ENCODE peak calls at places on chromosomes 6 and 20, in six cellular contexts. S is mesenchymal stem cell, T is neuronal stem cell, H is IMR-90, N is H1, M is trophoblast cell. Z is an unnamed sample.

GRCh38 chr6:1473166-1473565 is 83.8 kb downstream of the FOXF2 start:
- DNase-seq in S (no peak), T (no peak), H (no peak), N (no peak), M (no peak), Z (no peak)

GRCh38 chr20:53643031-53643832 is 49.6 kb upstream of the ZNF217 start:
- DNase-seq in S (peak), T (no peak), H (peak), N (no peak), M (peak), Z (no peak)

GRCh38 chr20:36956674-36957073 is 5.2 kb upstream of the SAMHD1 start:
- DNase-seq in S (no peak), T (no peak), H (no peak), N (no peak), M (no peak), Z (no peak)

GRCh38 chr6:79421001-79421411 is 116.2 kb downstream of the LCA5 start:
- DNase-seq in S (peak), T (no peak), H (peak), N (no peak), M (peak), Z (no peak)

GRCh38 chr6:85460951-85461805 is 11.3 kb downstream of the NT5E start:
- DNase-seq in S (peak), T (no peak), H (no peak), N (no peak), M (no peak), Z (no peak)

GRCh38 chr6:4664117-4664626 is 112.0 kb upstream of the CDYL start:
- DNase-seq in S (peak), T (no peak), H (peak), N (no peak), M (peak), Z (no peak)

GRCh38 chr20:62267543-62267942 is 29.2 kb downstream of the OSBPL2 start:
- DNase-seq in S (no peak), T (no peak), H (no peak), N (no peak), M (peak), Z (no peak)

GRCh38 chr6:116887168-116887567 is 10.1 kb downstream of the RFX6 start:
- DNase-seq in S (no peak), T (no peak), H (no peak), N (no peak), M (no peak), Z (no peak)

GRCh38 chr6:42128460-42129359 is 13.7 kb downstream of the C6orf132 start:
- DNase-seq in S (no peak), T (no peak), H (no peak), N (no peak), M (no peak), Z (no peak)

GRCh38 chr20:46811328-46812084 is 83.1 kb upstream of the EYA2 start:
- DNase-seq in S (no peak), T (no peak), H (no peak), N (no peak), M (no peak), Z (no peak)

GRCh38 chr6:144110210-144110609 is 14.8 kb upstream of the SF3B5 start:
- DNase-seq in S (no peak), T (no peak), H (no peak), N (no peak), M (no peak), Z (no peak)
- H4K91ac ChIP-seq in S (no peak), T (no peak), H (no peak), N (no peak), M (no peak), Z (no peak)

DNA sequence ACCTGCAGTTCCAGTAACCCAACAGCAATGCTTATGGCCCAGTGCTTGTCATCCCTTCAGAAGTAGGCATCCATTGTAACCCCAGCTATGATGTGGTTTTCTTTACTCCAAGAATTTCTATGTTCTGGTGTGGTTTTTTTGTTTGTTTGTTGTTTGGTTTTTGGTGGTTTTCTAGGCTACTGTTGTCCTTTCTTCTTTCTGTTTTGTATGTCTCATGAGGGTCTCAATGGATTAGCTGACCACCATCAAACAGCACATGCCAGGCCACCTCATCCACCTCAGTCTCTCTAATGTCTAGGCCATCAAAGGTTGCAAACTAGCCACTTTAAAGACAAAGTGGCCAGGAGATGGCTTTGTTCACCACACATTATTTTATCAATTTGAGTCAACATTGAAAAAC is 59.4 kb upstream of the TMEM30A start:
- DNase-seq in S (no peak), T (no peak), H (no peak), N (no peak), M (no peak), Z (no peak)
- H2AFZ ChIP-seq in S (no peak), T (peak), H (no peak), N (no peak), M (no peak), Z (no peak)

GRCh38 chr6:57177545-57178225 is 5.6 kb downstream of the BAG2 start:
- DNase-seq in S (no peak), T (no peak), H (peak), N (no peak), M (no peak), Z (no peak)
- H3K4me2 ChIP-seq in S (no peak), T (no peak), H (peak), N (no peak), M (no peak), Z (no peak)

GRCh38 chr20:35010405-35011192 is 54.9 kb downstream of the MYH7B start:
- DNase-seq in S (no peak), T (no peak), H (no peak), N (no peak), M (no peak), Z (peak)
- H4K91ac ChIP-seq in S (peak), T (no peak), H (no peak), N (no peak), M (no peak), Z (no peak)

DNA sequence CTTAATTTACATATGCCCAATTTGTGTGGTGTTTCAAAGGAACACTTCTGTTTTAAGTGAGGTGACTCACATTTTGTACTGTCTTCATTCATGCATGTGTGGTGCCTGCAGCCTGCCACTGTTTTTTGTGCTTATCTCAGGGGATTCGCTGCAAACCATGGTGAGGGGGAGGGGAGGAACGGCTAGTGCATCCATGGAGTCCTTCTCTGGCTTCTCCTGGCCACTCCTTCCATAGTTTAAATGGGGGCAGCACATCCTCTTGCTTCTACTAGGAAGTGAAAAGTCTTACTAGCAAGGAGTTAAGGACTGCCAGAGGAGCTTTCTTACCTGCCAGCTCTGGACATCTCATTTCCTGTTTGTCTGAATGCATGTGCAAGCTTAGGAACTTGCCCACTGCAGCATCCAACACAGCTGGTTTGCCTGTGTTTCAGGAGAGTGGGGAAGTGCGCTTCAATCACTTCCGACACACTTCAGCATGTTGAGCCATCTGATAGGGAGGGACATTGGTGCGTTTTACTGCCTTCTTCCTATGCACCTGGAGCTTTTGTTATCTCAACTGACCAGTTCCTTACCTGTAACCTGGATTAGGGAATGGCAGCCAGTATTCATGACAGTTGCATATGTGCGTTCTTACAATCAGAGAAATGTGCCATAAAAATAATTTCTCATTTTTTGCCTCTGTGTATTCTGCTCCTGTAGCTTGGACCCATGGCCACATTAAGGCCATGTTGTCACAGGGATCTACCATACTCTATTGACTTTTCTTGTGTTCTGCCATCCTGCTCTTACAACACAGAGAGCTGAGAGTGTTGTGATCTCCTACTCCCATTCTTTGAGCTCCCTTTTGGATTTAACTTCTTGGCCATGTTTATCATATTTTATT is 211.3 kb downstream of the ARID1B start:
- DNase-seq in S (peak), T (no peak), H (no peak), N (no peak), M (peak), Z (no peak)
- H2AFZ ChIP-seq in S (no peak), T (no peak), H (no peak), N (no peak), M (no peak), Z (no peak)

GRCh38 chr6:148329568-148330299 is 12.9 kb upstream of the SASH1 start:
- DNase-seq in S (peak), T (no peak), H (peak), N (no peak), M (peak), Z (no peak)
- H3K4me2 ChIP-seq in S (no peak), T (no peak), H (peak), N (no peak), M (no peak), Z (no peak)

GRCh38 chr20:59441860-59442810 is 141.7 kb downstream of the EDN3 start:
- DNase-seq in S (no peak), T (no peak), H (no peak), N (no peak), M (no peak), Z (no peak)
- H4K91ac ChIP-seq in S (no peak), T (no peak), H (no peak), N (no peak), M (no peak), Z (no peak)

GRCh38 chr20:49866051-49866450 is 49.3 kb downstream of the SPATA2 start:
- DNase-seq in S (no peak), T (no peak), H (peak), N (no peak), M (peak), Z (no peak)

GRCh38 chr20:49862607-49863200 is 50.1 kb downstream of the SLC9A8 start:
- DNase-seq in S (no peak), T (no peak), H (no peak), N (no peak), M (no peak), Z (no peak)

GRCh38 chr20:49867453-49868215 is 47.7 kb downstream of the SPATA2 start:
- DNase-seq in S (no peak), T (no peak), H (no peak), N (no peak), M (peak), Z (no peak)

GRCh38 chr20:49863666-49864065 is 51.0 kb downstream of the SLC9A8 start:
- DNase-seq in S (no peak), T (no peak), H (no peak), N (no peak), M (no peak), Z (no peak)

GRCh38 chr20:49865559-49865958 is 49.8 kb downstream of the SPATA2 start:
- DNase-seq in S (no peak), T (no peak), H (peak), N (no peak), M (no peak), Z (no peak)
- H2AFZ ChIP-seq in S (no peak), T (no peak), H (no peak), N (no peak), M (no peak), Z (no peak)